ENCODE peak calls at places on chromosomes 16 and 17, in four cellular contexts. S, R, H and N are unnamed samples.
A peak's percentile ranks its signal among the peaks of the same experiment; 100 is the strongest.

GRCh38 chr16:5058476-5058875 is 7.3 kb downstream of the C16orf89 start:
- DNase-seq in S (peak; percentile 37), R (no peak), H (no peak), N (no peak)

GRCh38 chr16:89696598-89697128 is 4.8 kb downstream of the SPATA2L start:
- DNase-seq in S (no peak), R (no peak), H (no peak), N (peak; percentile 27)

GRCh38 chr17:2295575-2295974 is 8.0 kb downstream of the SMG6 start:
- DNase-seq in S (no peak), R (no peak), H (peak; percentile 20), N (no peak)

GRCh38 chr16:383326-384020 is 1.7 kb upstream of the PGAP6 start:
- DNase-seq in S (peak; percentile 27), R (peak; percentile 17), H (no peak), N (peak; percentile 42)

GRCh38 chr16:3149630-3150345 is 15.0 kb downstream of the ZNF213 start:
- DNase-seq in S (peak; percentile 85), R (peak; percentile 73), H (peak; percentile 61), N (no peak)

GRCh38 chr17:76318586-76318985 is 10.5 kb upstream of the QRICH2 start:
- DNase-seq in S (no peak), R (no peak), H (no peak), N (no peak)

GRCh38 chr17:30970757-30971567 is at the start of gene RNF135:
- DNase-seq in S (peak; percentile 89), R (peak; percentile 84), H (peak; percentile 87), N (peak; percentile 50)

GRCh38 chr17:75588546-75589016 is 981 bp downstream of the MYO15B start:
- DNase-seq in S (peak; percentile 64), R (peak; percentile 67), H (no peak), N (no peak)

GRCh38 chr17:11768981-11769380 is 170.7 kb downstream of the DNAH9 start:
- DNase-seq in S (no peak), R (no peak), H (no peak), N (no peak)

GRCh38 chr16:3129137-3130131 is 5.4 kb upstream of the ZNF213 start:
- DNase-seq in S (peak; percentile 80), R (peak; percentile 62), H (peak; percentile 33), N (peak; percentile 92)

GRCh38 chr17:66337866-66338472 is 35.6 kb downstream of the PRKCA start:
- DNase-seq in S (no peak), R (no peak), H (no peak), N (no peak)

GRCh38 chr16:17296412-17296811 is 174.3 kb downstream of the XYLT1 start:
- DNase-seq in S (peak; percentile 65), R (peak; percentile 39), H (no peak), N (no peak)

GRCh38 chr17:30969989-30970680 is 704 bp upstream of the RNF135 start:
- DNase-seq in S (no peak), R (no peak), H (peak; percentile 46), N (peak; percentile 3)

GRCh38 chr17:74149597-74150427 is 53.7 kb upstream of the RPL38 start:
- DNase-seq in S (no peak), R (no peak), H (no peak), N (no peak)

GRCh38 chr16:53183442-53183841 is 128.7 kb downstream of the CHD9 start:
- DNase-seq in S (no peak), R (no peak), H (no peak), N (no peak)

GRCh38 chr17:34578656-34579016 is 746 bp upstream of the TMEM132E start:
- DNase-seq in S (no peak), R (no peak), H (no peak), N (no peak)

GRCh38 chr17:69870751-69871199 is 204.2 kb upstream of the KCNJ16 start:
- DNase-seq in S (no peak), R (no peak), H (peak; percentile 40), N (no peak)

GRCh38 chr16:57377080-57377841 is 5.0 kb downstream of the CX3CL1 start:
- DNase-seq in S (no peak), R (no peak), H (peak; percentile 36), N (no peak)

GRCh38 chr16:72536673-72537435 is 364.9 kb upstream of the PMFBP1 start:
- DNase-seq in S (no peak), R (no peak), H (no peak), N (no peak)

GRCh38 chr17:66348605-66349165 is 46.3 kb downstream of the PRKCA start:
- DNase-seq in S (peak; percentile 37), R (no peak), H (peak; percentile 75), N (no peak)

GRCh38 chr17:74862108-74862901 is 2.6 kb upstream of the GRIN2C start:
- DNase-seq in S (peak; percentile 72), R (peak; percentile 76), H (no peak), N (peak; percentile 63)

GRCh38 chr17:63446981-63447687 is 1.0 kb upstream of the CYB561 start:
- DNase-seq in S (peak; percentile 38), R (no peak), H (no peak), N (peak; percentile 54)

GRCh38 chr17:17480593-17481148 is 3.9 kb downstream of the MED9 start:
- DNase-seq in S (no peak), R (no peak), H (peak; percentile 30), N (no peak)

GRCh38 chr17:19886116-19886515 is 18.4 kb upstream of the ULK2 start:
- DNase-seq in S (no peak), R (no peak), H (no peak), N (no peak)

GRCh38 chr17:69677130-69677529 is 262.6 kb downstream of the MAP2K6 start:
- DNase-seq in S (no peak), R (no peak), H (no peak), N (no peak)

GRCh38 chr17:71168083-71168741 is 952.6 kb upstream of the SOX9 start:
- DNase-seq in S (no peak), R (no peak), H (no peak), N (no peak)

GRCh38 chr16:2152695-2153506 is 2.7 kb upstream of the TRAF7 start:
- DNase-seq in S (peak; percentile 48), R (no peak), H (no peak), N (peak; percentile 40)

GRCh38 chr17:14813649-14814048 is 451.5 kb downstream of the PMP22 start:
- DNase-seq in S (peak; percentile 27), R (peak; percentile 13), H (no peak), N (peak; percentile 26)

GRCh38 chr16:64339052-64339770 is 782.7 kb downstream of the CDH11 start:
- DNase-seq in S (no peak), R (no peak), H (no peak), N (no peak)

GRCh38 chr16:13909872-13910303 is 10.1 kb upstream of the ERCC4 start:
- DNase-seq in S (peak; percentile 70), R (peak; percentile 27), H (no peak), N (no peak)

GRCh38 chr16:6684076-6684673 is 648.5 kb upstream of the RBFOX1 start:
- DNase-seq in S (no peak), R (no peak), H (peak; percentile 8), N (no peak)

GRCh38 chr17:15274017-15274416 is 8.9 kb upstream of the PMP22 start:
- DNase-seq in S (no peak), R (no peak), H (no peak), N (no peak)

GRCh38 chr16:57688487-57688986 is 6.1 kb upstream of the DRC7 start:
- DNase-seq in S (no peak), R (no peak), H (no peak), N (no peak)

GRCh38 chr17:27339198-27339835 is 45.4 kb downstream of the WSB1 start:
- DNase-seq in S (no peak), R (no peak), H (no peak), N (no peak)

GRCh38 chr16:14420721-14421488 is 209.2 kb downstream of the PARN start:
- DNase-seq in S (peak; percentile 45), R (peak; percentile 30), H (no peak), N (no peak)

GRCh38 chr17:4895676-4896331 is 3.5 kb upstream of the C17orf107 start:
- DNase-seq in S (no peak), R (no peak), H (no peak), N (no peak)

DNA sequence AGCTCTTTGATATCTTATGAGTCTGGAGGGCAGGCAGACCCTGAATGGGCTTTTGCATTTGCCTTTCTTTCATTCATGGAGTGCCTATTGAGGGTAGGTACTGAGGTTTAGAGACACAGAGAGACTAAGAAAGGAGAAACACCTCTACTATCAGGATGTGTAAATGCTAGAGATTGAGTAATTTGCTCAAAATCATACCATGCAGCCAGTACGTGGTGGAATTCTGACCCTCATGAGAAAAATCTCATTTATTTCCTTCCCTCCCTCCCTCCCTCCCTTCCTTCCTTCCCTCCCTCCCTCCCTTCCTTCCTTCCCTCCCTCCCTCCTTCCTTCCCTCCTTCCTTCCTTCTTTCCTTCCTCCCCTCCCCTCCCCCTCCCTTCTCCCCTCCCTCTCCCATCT is 18.4 kb upstream of the NFATC3 start:
- DNase-seq in S (no peak), R (no peak), H (no peak), N (no peak)
- H3K27ac ChIP-seq in S (no peak overlapping the region), R (no peak overlapping the region), H (no peak overlapping the region), N (no peak overlapping the region)

GRCh38 chr17:68201425-68201785 is 46.4 kb upstream of the AMZ2 start:
- DNase-seq in S (no peak), R (no peak), H (no peak), N (no peak)

GRCh38 chr17:68207651-68208253 is 40.1 kb upstream of the AMZ2 start:
- DNase-seq in S (peak; percentile 42), R (peak; percentile 43), H (no peak), N (no peak)

GRCh38 chr17:68200689-68201424 is 47.0 kb upstream of the AMZ2 start:
- DNase-seq in S (peak; percentile 82), R (peak; percentile 82), H (peak; percentile 44), N (peak; percentile 72)

GRCh38 chr17:68205251-68205807 is 42.5 kb upstream of the AMZ2 start:
- DNase-seq in S (peak; percentile 96), R (peak; percentile 95), H (peak; percentile 68), N (peak; percentile 88)

DNA sequence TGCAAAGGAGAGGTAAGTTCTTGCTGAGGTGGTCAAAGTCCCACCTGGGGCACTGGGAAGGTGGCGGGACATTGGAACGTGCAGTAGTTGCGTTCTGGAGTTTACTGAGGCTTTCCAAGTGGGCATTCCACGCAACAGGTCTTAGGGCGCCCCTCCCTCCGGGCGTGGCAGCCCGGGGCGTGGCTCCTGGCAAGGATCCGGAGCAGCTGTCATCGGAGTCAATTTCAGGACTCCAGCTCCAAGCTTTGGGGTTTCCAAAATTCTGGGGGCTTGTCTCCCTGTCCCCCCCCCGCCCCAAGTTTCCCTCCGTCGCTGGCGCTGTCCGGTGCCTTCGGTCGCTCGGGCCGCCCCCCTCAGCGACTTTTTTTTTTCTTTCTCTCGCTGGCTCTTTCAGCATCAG is 43.1 kb upstream of the AMZ2 start:
- DNase-seq in S (no peak), R (peak; percentile 38), H (no peak), N (no peak)
- H3K27ac ChIP-seq in S (peak overlapping the region; percentile 86), R (peak overlapping the region; percentile 87), H (peak overlapping the region; percentile 70), N (peak overlapping the region; percentile 72)

GRCh38 chr17:333626-334396 is 18.8 kb downstream of the RPH3AL start:
- DNase-seq in S (peak; percentile 91), R (peak; percentile 79), H (no peak), N (no peak)
- H3K27ac ChIP-seq in S (peak overlapping the region; percentile 93), R (peak overlapping the region; percentile 95), H (no peak overlapping the region), N (no peak overlapping the region)

GRCh38 chr16:69833791-69834282 is 71.7 kb downstream of the WWP2 start:
- DNase-seq in S (no peak), R (no peak), H (no peak), N (no peak)
- H3K27ac ChIP-seq in S (peak overlapping the region; percentile 31), R (peak overlapping the region; percentile 37), H (no peak overlapping the region), N (no peak overlapping the region)